ENCODE peak calls at places on chromosomes 1 and 21, in six cellular contexts. One of them, this sample, is unnamed.
A peak's percentile ranks its signal among the peaks of the same experiment; 100 is the strongest.

GRCh38 chr1:184610872-184611614 is 143.6 kb downstream of the EDEM3 start:
- DNase-seq in colonic mucosa: no peak
- DNase-seq in psoas muscle: no peak
- DNase-seq in glutamatergic neuron: peak; percentile 73
- DNase-seq in activated CD8-positive, alpha-beta T cell treated with anti-CD3 and anti-CD28 coated beads for 36 hours: no peak
- DNase-seq in PC-9: no peak
- DNase-seq in this sample: no peak

GRCh38 chr1:218529691-218530310 is 184.7 kb downstream of the TGFB2 start:
- DNase-seq in colonic mucosa: no peak
- DNase-seq in psoas muscle: no peak
- DNase-seq in glutamatergic neuron: no peak
- DNase-seq in activated CD8-positive, alpha-beta T cell treated with anti-CD3 and anti-CD28 coated beads for 36 hours: no peak
- DNase-seq in PC-9: peak; percentile 54
- DNase-seq in this sample: no peak

GRCh38 chr1:10208537-10208936 is 1.8 kb upstream of the KIF1B start:
- DNase-seq in colonic mucosa: no peak
- DNase-seq in psoas muscle: no peak
- DNase-seq in glutamatergic neuron: no peak
- DNase-seq in activated CD8-positive, alpha-beta T cell treated with anti-CD3 and anti-CD28 coated beads for 36 hours: no peak
- DNase-seq in PC-9: no peak
- DNase-seq in this sample: no peak

GRCh38 chr1:28449904-28450303 is 55.9 kb upstream of the RCC1 start:
- DNase-seq in colonic mucosa: no peak
- DNase-seq in psoas muscle: no peak
- DNase-seq in glutamatergic neuron: no peak
- DNase-seq in activated CD8-positive, alpha-beta T cell treated with anti-CD3 and anti-CD28 coated beads for 36 hours: peak; percentile 82
- DNase-seq in PC-9: peak; percentile 77
- DNase-seq in this sample: peak; percentile 69

GRCh38 chr1:44489481-44489880 is 84.4 kb downstream of the RNF220 start:
- DNase-seq in colonic mucosa: no peak
- DNase-seq in psoas muscle: no peak
- DNase-seq in glutamatergic neuron: no peak
- DNase-seq in activated CD8-positive, alpha-beta T cell treated with anti-CD3 and anti-CD28 coated beads for 36 hours: no peak
- DNase-seq in PC-9: no peak
- DNase-seq in this sample: no peak

GRCh38 chr1:210792703-210793102 is 341.2 kb downstream of the KCNH1 start:
- DNase-seq in colonic mucosa: no peak
- DNase-seq in psoas muscle: no peak
- DNase-seq in glutamatergic neuron: no peak
- DNase-seq in activated CD8-positive, alpha-beta T cell treated with anti-CD3 and anti-CD28 coated beads for 36 hours: no peak
- DNase-seq in PC-9: peak; percentile 41
- DNase-seq in this sample: no peak

GRCh38 chr1:76463838-76464237 is 389.3 kb downstream of the ST6GALNAC3 start:
- DNase-seq in colonic mucosa: no peak
- DNase-seq in psoas muscle: no peak
- DNase-seq in glutamatergic neuron: no peak
- DNase-seq in activated CD8-positive, alpha-beta T cell treated with anti-CD3 and anti-CD28 coated beads for 36 hours: no peak
- DNase-seq in PC-9: no peak
- DNase-seq in this sample: no peak

GRCh38 chr1:231160851-231161710 is 777 bp upstream of the TRIM67 start:
- DNase-seq in colonic mucosa: no peak
- DNase-seq in psoas muscle: no peak
- DNase-seq in glutamatergic neuron: peak; percentile 45
- DNase-seq in activated CD8-positive, alpha-beta T cell treated with anti-CD3 and anti-CD28 coated beads for 36 hours: no peak
- DNase-seq in PC-9: no peak
- DNase-seq in this sample: no peak

GRCh38 chr1:33548721-33549120 is 76.3 kb downstream of the ZSCAN20 start:
- DNase-seq in colonic mucosa: no peak
- DNase-seq in psoas muscle: no peak
- DNase-seq in glutamatergic neuron: no peak
- DNase-seq in activated CD8-positive, alpha-beta T cell treated with anti-CD3 and anti-CD28 coated beads for 36 hours: no peak
- DNase-seq in PC-9: no peak
- DNase-seq in this sample: no peak

GRCh38 chr1:150626150-150626549 is 3.3 kb downstream of the ENSA start:
- DNase-seq in colonic mucosa: no peak
- DNase-seq in psoas muscle: no peak
- DNase-seq in glutamatergic neuron: no peak
- DNase-seq in activated CD8-positive, alpha-beta T cell treated with anti-CD3 and anti-CD28 coated beads for 36 hours: no peak
- DNase-seq in PC-9: no peak
- DNase-seq in this sample: no peak

GRCh38 chr21:42097860-42098259 is 26.7 kb downstream of the UMODL1 start:
- DNase-seq in colonic mucosa: peak; percentile 76
- DNase-seq in psoas muscle: no peak
- DNase-seq in glutamatergic neuron: no peak
- DNase-seq in activated CD8-positive, alpha-beta T cell treated with anti-CD3 and anti-CD28 coated beads for 36 hours: no peak
- DNase-seq in PC-9: peak; percentile 91
- DNase-seq in this sample: no peak

GRCh38 chr1:5200006-5200405 is 545.6 kb downstream of the AJAP1 start:
- DNase-seq in colonic mucosa: no peak
- DNase-seq in psoas muscle: no peak
- DNase-seq in glutamatergic neuron: no peak
- DNase-seq in activated CD8-positive, alpha-beta T cell treated with anti-CD3 and anti-CD28 coated beads for 36 hours: no peak
- DNase-seq in PC-9: no peak
- DNase-seq in this sample: no peak

GRCh38 chr1:203069028-203069804 is 16.6 kb downstream of the MYOG start:
- DNase-seq in colonic mucosa: no peak
- DNase-seq in psoas muscle: no peak
- DNase-seq in glutamatergic neuron: no peak
- DNase-seq in activated CD8-positive, alpha-beta T cell treated with anti-CD3 and anti-CD28 coated beads for 36 hours: no peak
- DNase-seq in PC-9: no peak
- DNase-seq in this sample: no peak

GRCh38 chr1:204837440-204838084 is 33.1 kb upstream of the NFASC start:
- DNase-seq in colonic mucosa: peak; percentile 40
- DNase-seq in psoas muscle: no peak
- DNase-seq in glutamatergic neuron: no peak
- DNase-seq in activated CD8-positive, alpha-beta T cell treated with anti-CD3 and anti-CD28 coated beads for 36 hours: peak; percentile 47
- DNase-seq in PC-9: no peak
- DNase-seq in this sample: peak; percentile 32

GRCh38 chr1:27141266-27142003 is 13.5 kb downstream of the SLC9A1 start:
- DNase-seq in colonic mucosa: peak; percentile 85
- DNase-seq in psoas muscle: peak; percentile 82
- DNase-seq in glutamatergic neuron: no peak
- DNase-seq in activated CD8-positive, alpha-beta T cell treated with anti-CD3 and anti-CD28 coated beads for 36 hours: no peak
- DNase-seq in PC-9: peak; percentile 91
- DNase-seq in this sample: no peak

GRCh38 chr1:165069829-165070228 is 286.7 kb downstream of the LMX1A start:
- DNase-seq in colonic mucosa: peak; percentile 54
- DNase-seq in psoas muscle: no peak
- DNase-seq in glutamatergic neuron: no peak
- DNase-seq in activated CD8-positive, alpha-beta T cell treated with anti-CD3 and anti-CD28 coated beads for 36 hours: no peak
- DNase-seq in PC-9: no peak
- DNase-seq in this sample: no peak

GRCh38 chr1:174077755-174078490 is 55.8 kb upstream of the RC3H1 start:
- DNase-seq in colonic mucosa: no peak
- DNase-seq in psoas muscle: no peak
- DNase-seq in glutamatergic neuron: no peak
- DNase-seq in activated CD8-positive, alpha-beta T cell treated with anti-CD3 and anti-CD28 coated beads for 36 hours: no peak
- DNase-seq in PC-9: no peak
- DNase-seq in this sample: no peak

GRCh38 chr1:151980287-151981177 is 13.1 kb downstream of the S100A10 start:
- DNase-seq in colonic mucosa: peak; percentile 62
- DNase-seq in psoas muscle: peak; percentile 69
- DNase-seq in glutamatergic neuron: no peak
- DNase-seq in activated CD8-positive, alpha-beta T cell treated with anti-CD3 and anti-CD28 coated beads for 36 hours: no peak
- DNase-seq in PC-9: peak; percentile 47
- DNase-seq in this sample: no peak

GRCh38 chr1:214615871-214616270 is 12.9 kb downstream of the CENPF start:
- DNase-seq in colonic mucosa: no peak
- DNase-seq in psoas muscle: no peak
- DNase-seq in glutamatergic neuron: no peak
- DNase-seq in activated CD8-positive, alpha-beta T cell treated with anti-CD3 and anti-CD28 coated beads for 36 hours: no peak
- DNase-seq in PC-9: no peak
- DNase-seq in this sample: no peak

GRCh38 chr1:238664139-238664538 is 722.2 kb upstream of the CHRM3 start:
- DNase-seq in colonic mucosa: no peak
- DNase-seq in psoas muscle: no peak
- DNase-seq in glutamatergic neuron: no peak
- DNase-seq in activated CD8-positive, alpha-beta T cell treated with anti-CD3 and anti-CD28 coated beads for 36 hours: no peak
- DNase-seq in PC-9: no peak
- DNase-seq in this sample: no peak

GRCh38 chr21:26140185-26140584 is 30.4 kb downstream of the APP start:
- DNase-seq in colonic mucosa: peak; percentile 36
- DNase-seq in psoas muscle: peak; percentile 31
- DNase-seq in glutamatergic neuron: no peak
- DNase-seq in activated CD8-positive, alpha-beta T cell treated with anti-CD3 and anti-CD28 coated beads for 36 hours: no peak
- DNase-seq in PC-9: peak; percentile 90
- DNase-seq in this sample: no peak

GRCh38 chr1:242205622-242206489 is 207.0 kb upstream of the MAP1LC3C start:
- DNase-seq in colonic mucosa: no peak
- DNase-seq in psoas muscle: no peak
- DNase-seq in glutamatergic neuron: no peak
- DNase-seq in activated CD8-positive, alpha-beta T cell treated with anti-CD3 and anti-CD28 coated beads for 36 hours: no peak
- DNase-seq in PC-9: no peak
- DNase-seq in this sample: no peak

GRCh38 chr1:231691618-231692259 is 65.1 kb downstream of the DISC1 start:
- DNase-seq in colonic mucosa: no peak
- DNase-seq in psoas muscle: no peak
- DNase-seq in glutamatergic neuron: peak; percentile 81
- DNase-seq in activated CD8-positive, alpha-beta T cell treated with anti-CD3 and anti-CD28 coated beads for 36 hours: no peak
- DNase-seq in PC-9: no peak
- DNase-seq in this sample: no peak

GRCh38 chr1:16441312-16441641 is 753 bp downstream of the NECAP2 start:
- DNase-seq in colonic mucosa: no peak
- DNase-seq in psoas muscle: no peak
- DNase-seq in glutamatergic neuron: no peak
- DNase-seq in activated CD8-positive, alpha-beta T cell treated with anti-CD3 and anti-CD28 coated beads for 36 hours: no peak
- DNase-seq in PC-9: no peak
- DNase-seq in this sample: no peak

GRCh38 chr1:29298175-29298720 is 61.9 kb downstream of the PTPRU start:
- DNase-seq in colonic mucosa: no peak
- DNase-seq in psoas muscle: no peak
- DNase-seq in glutamatergic neuron: no peak
- DNase-seq in activated CD8-positive, alpha-beta T cell treated with anti-CD3 and anti-CD28 coated beads for 36 hours: no peak
- DNase-seq in PC-9: no peak
- DNase-seq in this sample: no peak

GRCh38 chr1:155304558-155305063 is 3.4 kb upstream of the PKLR start:
- DNase-seq in colonic mucosa: no peak
- DNase-seq in psoas muscle: no peak
- DNase-seq in glutamatergic neuron: no peak
- DNase-seq in activated CD8-positive, alpha-beta T cell treated with anti-CD3 and anti-CD28 coated beads for 36 hours: no peak
- DNase-seq in PC-9: no peak
- DNase-seq in this sample: no peak

GRCh38 chr1:29858646-29859045 is 622.3 kb downstream of the PTPRU start:
- DNase-seq in colonic mucosa: no peak
- DNase-seq in psoas muscle: no peak
- DNase-seq in glutamatergic neuron: no peak
- DNase-seq in activated CD8-positive, alpha-beta T cell treated with anti-CD3 and anti-CD28 coated beads for 36 hours: no peak
- DNase-seq in PC-9: no peak
- DNase-seq in this sample: no peak

GRCh38 chr1:155706101-155706619 is 17.3 kb downstream of the DAP3 start:
- DNase-seq in colonic mucosa: no peak
- DNase-seq in psoas muscle: no peak
- DNase-seq in glutamatergic neuron: no peak
- DNase-seq in activated CD8-positive, alpha-beta T cell treated with anti-CD3 and anti-CD28 coated beads for 36 hours: no peak
- DNase-seq in PC-9: no peak
- DNase-seq in this sample: no peak

DNA sequence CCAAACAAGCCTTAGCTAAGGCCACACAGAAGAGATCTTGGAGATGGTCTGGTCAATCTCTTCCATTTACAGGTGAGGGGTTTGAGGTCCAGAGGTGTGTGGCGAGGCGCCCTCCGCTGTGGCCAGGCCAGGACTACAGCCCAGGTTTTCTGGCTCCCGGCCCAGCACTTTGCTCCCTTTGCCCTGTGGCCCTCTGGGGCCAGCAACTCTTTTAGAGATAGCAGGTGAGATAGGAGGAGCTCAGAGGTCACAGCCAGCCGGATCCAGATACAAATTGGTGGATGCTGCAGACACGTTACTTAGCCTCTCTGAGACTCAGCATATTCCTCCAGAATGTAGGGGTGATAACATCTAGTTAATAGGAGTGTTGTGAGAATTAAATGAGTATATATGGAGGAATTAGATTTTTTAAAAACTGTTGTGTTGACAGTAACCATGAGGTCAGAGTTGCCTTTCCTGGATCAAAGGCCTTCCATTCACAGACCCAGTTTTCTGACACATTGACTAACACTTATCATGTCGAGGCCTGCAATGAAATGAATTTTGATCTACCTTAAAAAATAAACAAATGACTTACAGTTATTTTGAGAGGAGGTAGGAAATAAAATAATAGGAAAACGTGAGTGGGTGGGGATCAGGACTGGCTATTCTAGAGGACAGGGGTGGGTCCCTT is 16.6 kb downstream of the TEX35 start:
- DNase-seq in colonic mucosa: no peak
- DNase-seq in psoas muscle: no peak
- DNase-seq in glutamatergic neuron: no peak
- DNase-seq in activated CD8-positive, alpha-beta T cell treated with anti-CD3 and anti-CD28 coated beads for 36 hours: no peak
- DNase-seq in PC-9: no peak
- DNase-seq in this sample: no peak
- TF ChIP-seq CTCF in colonic mucosa: no peak
- TF ChIP-seq CTCF in psoas muscle: no peak
- TF ChIP-seq CTCF in glutamatergic neuron: no peak
- TF ChIP-seq CTCF in activated CD8-positive, alpha-beta T cell treated with anti-CD3 and anti-CD28 coated beads for 36 hours: no peak
- TF ChIP-seq CTCF in PC-9: no peak
- TF ChIP-seq CTCF in this sample: no peak

GRCh38 chr1:167375949-167376348 is 142.4 kb downstream of the CD247 start:
- DNase-seq in colonic mucosa: no peak
- DNase-seq in psoas muscle: no peak
- DNase-seq in glutamatergic neuron: no peak
- DNase-seq in activated CD8-positive, alpha-beta T cell treated with anti-CD3 and anti-CD28 coated beads for 36 hours: no peak
- DNase-seq in PC-9: no peak
- DNase-seq in this sample: no peak
- TF ChIP-seq CTCF in colonic mucosa: no peak
- TF ChIP-seq CTCF in psoas muscle: no peak
- TF ChIP-seq CTCF in glutamatergic neuron: no peak
- TF ChIP-seq CTCF in activated CD8-positive, alpha-beta T cell treated with anti-CD3 and anti-CD28 coated beads for 36 hours: no peak
- TF ChIP-seq CTCF in PC-9: no peak
- TF ChIP-seq CTCF in this sample: no peak

GRCh38 chr1:229597877-229598276 is 28.0 kb downstream of the TAF5L start:
- DNase-seq in colonic mucosa: no peak
- DNase-seq in psoas muscle: no peak
- DNase-seq in glutamatergic neuron: no peak
- DNase-seq in activated CD8-positive, alpha-beta T cell treated with anti-CD3 and anti-CD28 coated beads for 36 hours: no peak
- DNase-seq in PC-9: no peak
- DNase-seq in this sample: no peak

GRCh38 chr1:229600229-229600628 is 25.7 kb downstream of the TAF5L start:
- DNase-seq in colonic mucosa: no peak
- DNase-seq in psoas muscle: no peak
- DNase-seq in glutamatergic neuron: no peak
- DNase-seq in activated CD8-positive, alpha-beta T cell treated with anti-CD3 and anti-CD28 coated beads for 36 hours: no peak
- DNase-seq in PC-9: no peak
- DNase-seq in this sample: no peak

GRCh38 chr1:229594227-229595008 is 31.5 kb downstream of the TAF5L start:
- DNase-seq in colonic mucosa: no peak
- DNase-seq in psoas muscle: no peak
- DNase-seq in glutamatergic neuron: no peak
- DNase-seq in activated CD8-positive, alpha-beta T cell treated with anti-CD3 and anti-CD28 coated beads for 36 hours: no peak
- DNase-seq in PC-9: no peak
- DNase-seq in this sample: no peak

GRCh38 chr1:229599218-229599812 is 26.6 kb downstream of the TAF5L start:
- DNase-seq in colonic mucosa: no peak
- DNase-seq in psoas muscle: peak; percentile 29
- DNase-seq in glutamatergic neuron: no peak
- DNase-seq in activated CD8-positive, alpha-beta T cell treated with anti-CD3 and anti-CD28 coated beads for 36 hours: no peak
- DNase-seq in PC-9: no peak
- DNase-seq in this sample: no peak

GRCh38 chr1:229596961-229597699 is 28.8 kb downstream of the TAF5L start:
- DNase-seq in colonic mucosa: peak; percentile 23
- DNase-seq in psoas muscle: peak; percentile 66
- DNase-seq in glutamatergic neuron: no peak
- DNase-seq in activated CD8-positive, alpha-beta T cell treated with anti-CD3 and anti-CD28 coated beads for 36 hours: no peak
- DNase-seq in PC-9: no peak
- DNase-seq in this sample: no peak
- TF ChIP-seq CTCF in colonic mucosa: no peak
- TF ChIP-seq CTCF in psoas muscle: peak; percentile 23
- TF ChIP-seq CTCF in glutamatergic neuron: no peak
- TF ChIP-seq CTCF in activated CD8-positive, alpha-beta T cell treated with anti-CD3 and anti-CD28 coated beads for 36 hours: no peak
- TF ChIP-seq CTCF in PC-9: no peak
- TF ChIP-seq CTCF in this sample: no peak

GRCh38 chr1:21939650-21940374 is 2.7 kb upstream of the HSPG2 start:
- DNase-seq in colonic mucosa: peak; percentile 82
- DNase-seq in psoas muscle: peak; percentile 92
- DNase-seq in glutamatergic neuron: no peak
- DNase-seq in activated CD8-positive, alpha-beta T cell treated with anti-CD3 and anti-CD28 coated beads for 36 hours: no peak
- DNase-seq in PC-9: peak; percentile 71
- DNase-seq in this sample: no peak
- TF ChIP-seq CTCF in colonic mucosa: peak; percentile 44
- TF ChIP-seq CTCF in psoas muscle: peak; percentile 44
- TF ChIP-seq CTCF in glutamatergic neuron: no peak
- TF ChIP-seq CTCF in activated CD8-positive, alpha-beta T cell treated with anti-CD3 and anti-CD28 coated beads for 36 hours: no peak
- TF ChIP-seq CTCF in PC-9: peak; percentile 20
- TF ChIP-seq CTCF in this sample: no peak

This sample was measured in GM10248.